ENCODE peak calls at places on chromosome 3, in six cellular contexts. M, U, O, I, K and J are unnamed samples.
A peak's percentile ranks its signal among the peaks of the same experiment; 100 is the strongest.

GRCh38 chr3:136624894-136625815 is 127.0 kb downstream of the STAG1 start:
- DNase-seq in M (no peak), O (no peak), K (peak; percentile 3), U (no peak), I (no peak), J (no peak)

GRCh38 chr3:97957617-97958311 is 14.5 kb downstream of the RIOX2 start:
- DNase-seq in M (no peak), I (no peak), U (peak; percentile 31), O (no peak), K (no peak), J (no peak)

GRCh38 chr3:114033721-114034120 is 22.6 kb downstream of the CCDC191 start:
- DNase-seq in U (no peak), O (no peak), K (no peak), I (no peak), M (no peak), J (no peak)

GRCh38 chr3:66363133-66363532 is 137.7 kb downstream of the LRIG1 start:
- DNase-seq in O (no peak), U (no peak), K (no peak), M (peak; percentile 22), I (no peak), J (peak; percentile 64)

GRCh38 chr3:50817756-50818518 is 143.2 kb downstream of the DOCK3 start:
- DNase-seq in U (no peak), M (no peak), O (no peak), K (no peak), I (peak; percentile 52), J (no peak)

GRCh38 chr3:16124636-16125035 is 49.8 kb upstream of the GALNT15 start:
- DNase-seq in M (peak; percentile 100), I (no peak), O (no peak), U (no peak), K (no peak), J (no peak)

GRCh38 chr3:44476181-44476599 is 1.3 kb downstream of the ZNF445 start:
- DNase-seq in U (no peak), M (peak; percentile 54), K (no peak), O (no peak), I (no peak), J (no peak)

GRCh38 chr3:192516850-192517249 is 210.5 kb downstream of the FGF12 start:
- DNase-seq in U (no peak), I (no peak), M (no peak), K (no peak), O (no peak), J (no peak)

GRCh38 chr3:100073555-100074307 is 40.6 kb downstream of the FILIP1L start:
- DNase-seq in K (peak; percentile 23), U (no peak), M (peak; percentile 97), I (peak; percentile 40), O (peak; percentile 43), J (peak; percentile 48)

GRCh38 chr3:105304487-105304886 is 62.2 kb upstream of the ALCAM start:
- DNase-seq in O (no peak), I (no peak), M (peak; percentile 72), K (no peak), U (no peak), J (no peak)

GRCh38 chr3:134618473-134618860 is 32.4 kb downstream of the KY start:
- DNase-seq in K (no peak), M (no peak), O (no peak), I (peak; percentile 15), U (no peak), J (no peak)

GRCh38 chr3:28171962-28172361 is 69.5 kb upstream of the CMC1 start:
- DNase-seq in O (no peak), M (peak; percentile 1), I (no peak), K (peak; percentile 3), U (no peak), J (no peak)

GRCh38 chr3:16675805-16676204 is 70.6 kb upstream of the DAZL start:
- DNase-seq in M (no peak), U (no peak), O (no peak), I (no peak), K (no peak), J (no peak)

GRCh38 chr3:79406175-79406574 is 361.6 kb downstream of the ROBO1 start:
- DNase-seq in I (peak; percentile 35), U (no peak), K (no peak), M (no peak), O (no peak), J (peak; percentile 11)

GRCh38 chr3:5726618-5727017 is 539.1 kb downstream of the EDEM1 start:
- DNase-seq in U (no peak), M (no peak), I (no peak), O (no peak), K (no peak), J (no peak)

GRCh38 chr3:124298951-124299350 is 307.0 kb upstream of the ROPN1 start:
- DNase-seq in O (no peak), I (no peak), M (no peak), K (no peak), U (no peak), J (no peak)

GRCh38 chr3:127112796-127113570 is 79.9 kb upstream of the PRR23E start:
- DNase-seq in U (no peak), I (no peak), K (no peak), M (no peak), O (no peak), J (no peak)

GRCh38 chr3:86990171-86990733 is 697 bp downstream of the VGLL3 start:
- DNase-seq in M (peak; percentile 26), U (peak; percentile 34), O (no peak), I (peak; percentile 73), K (no peak), J (peak; percentile 19)

GRCh38 chr3:133476971-133477375 is 77.1 kb downstream of the BFSP2 start:
- DNase-seq in K (no peak), U (no peak), O (no peak), M (no peak), I (no peak), J (peak; percentile 76)

GRCh38 chr3:129936757-129937156 is 37.8 kb upstream of the TRH start:
- DNase-seq in O (peak; percentile 26), K (peak; percentile 60), M (peak; percentile 28), U (no peak), I (no peak), J (no peak)

DNA sequence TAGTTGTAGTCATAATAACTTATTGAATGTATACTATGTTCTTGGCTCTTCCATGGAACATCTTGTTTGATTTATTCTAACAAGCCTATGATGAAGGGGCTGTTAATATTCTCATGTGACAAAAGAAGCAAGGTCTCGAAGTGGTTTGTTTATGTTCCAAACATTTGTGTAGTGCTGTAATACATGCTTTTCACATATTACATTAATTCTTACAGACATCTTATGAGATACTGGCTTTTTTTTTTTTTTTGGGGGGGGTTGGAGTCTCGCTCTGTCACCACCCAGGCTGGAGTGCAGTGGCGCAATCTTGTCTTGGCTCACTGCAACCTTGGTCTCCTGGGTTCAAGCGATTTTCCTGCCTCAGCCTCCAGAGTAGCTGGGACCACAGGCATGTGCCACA is 252.3 kb downstream of the PTPRG start:
- DNase-seq in I (no peak), M (peak; percentile 51), O (no peak), K (no peak), U (no peak), J (no peak)
- H3K27me3 ChIP-seq in I (no peaks in the 10 kb centered on the region), M (no peaks in the 10 kb centered on the region), O (no peaks in the 10 kb centered on the region), K (no peaks in the 10 kb centered on the region), U (no peaks in the 10 kb centered on the region), J (no peaks in the 10 kb centered on the region)

GRCh38 chr3:150030841-150031240 is 60.1 kb upstream of the PFN2 start:
- DNase-seq in O (no peak), K (no peak), U (no peak), I (no peak), M (no peak), J (no peak)

GRCh38 chr3:150036780-150037179 is 66.1 kb upstream of the PFN2 start:
- DNase-seq in U (no peak), M (no peak), K (no peak), I (no peak), O (no peak), J (no peak)

GRCh38 chr3:150035910-150036661 is 65.4 kb upstream of the PFN2 start:
- DNase-seq in U (no peak), I (no peak), O (no peak), M (no peak), K (no peak), J (no peak)

GRCh38 chr3:150038830-150039229 is 68.1 kb upstream of the PFN2 start:
- DNase-seq in K (no peak), M (no peak), O (no peak), I (peak; percentile 38), U (no peak), J (no peak)

GRCh38 chr3:150035400-150035799 is 64.7 kb upstream of the PFN2 start:
- DNase-seq in I (peak; percentile 38), O (no peak), U (no peak), K (no peak), M (no peak), J (no peak)
- H3K27me3 ChIP-seq in I (no peaks in the 10 kb centered on the region), O (no peaks in the 10 kb centered on the region), U (no peaks in the 10 kb centered on the region), K (no peaks in the 10 kb centered on the region), M (no peaks in the 10 kb centered on the region), J (no peaks in the 10 kb centered on the region)

GRCh38 chr3:39502838-39503145 is 35.3 kb downstream of the MOBP start:
- DNase-seq in U (no peak), O (no peak), I (no peak), K (no peak), M (no peak), J (no peak)

GRCh38 chr3:39501059-39501458 is 33.6 kb downstream of the MOBP start:
- DNase-seq in I (no peak), K (no peak), M (no peak), O (no peak), U (no peak), J (no peak)

GRCh38 chr3:39499651-39500273 is 32.3 kb downstream of the MOBP start:
- DNase-seq in I (no peak), M (no peak), O (no peak), U (no peak), K (no peak), J (no peak)

GRCh38 chr3:39505866-39506738 is 38.6 kb downstream of the MOBP start:
- DNase-seq in U (no peak), I (no peak), M (peak; percentile 2), O (no peak), K (no peak), J (no peak)

DNA sequence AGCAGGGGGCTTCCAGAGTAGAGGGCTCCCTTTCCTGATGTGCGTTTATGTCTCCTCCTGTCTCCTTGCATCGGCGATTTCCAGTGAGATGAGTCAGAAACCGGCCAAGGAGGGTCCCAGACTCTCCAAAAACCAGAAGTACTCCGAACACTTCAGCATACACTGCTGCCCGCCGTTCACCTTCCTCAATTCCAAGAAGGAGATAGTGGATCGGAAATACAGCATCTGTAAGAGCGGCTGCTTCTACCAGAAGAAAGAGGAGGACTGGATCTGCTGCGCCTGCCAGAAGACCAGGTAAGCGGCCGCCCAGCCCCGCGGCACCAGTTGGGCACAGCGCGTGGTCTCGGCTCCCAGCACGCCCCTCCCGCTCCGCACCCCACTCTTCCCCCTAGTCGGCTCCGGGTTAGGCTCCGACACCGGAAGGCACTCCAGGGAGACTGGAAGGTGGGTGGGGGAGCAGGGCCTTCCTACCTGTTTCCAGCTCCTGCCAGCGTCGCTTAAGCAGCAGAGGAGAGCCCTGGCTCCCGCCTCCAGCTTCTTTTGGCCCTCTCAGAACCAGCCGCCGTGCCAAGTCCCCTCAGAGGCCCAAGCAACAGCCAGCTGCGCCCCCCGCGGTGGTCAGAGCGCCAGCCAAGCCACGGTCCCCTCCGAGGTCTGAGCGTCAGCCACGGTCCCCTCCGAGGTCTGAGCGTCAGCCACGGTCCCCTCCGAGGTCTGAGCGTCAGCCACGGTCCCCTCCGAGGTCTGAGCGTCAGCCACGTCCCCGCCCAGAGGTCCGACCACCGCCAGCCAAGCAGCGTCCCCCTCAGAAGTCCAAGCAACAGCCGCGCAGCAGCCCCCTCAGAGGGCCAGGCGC is 34.7 kb downstream of the MOBP start:
- DNase-seq in I (no peak), O (no peak), K (no peak), M (no peak), U (no peak), J (no peak)
- H3K27me3 ChIP-seq in I (peaks cover 11% of the 10 kb centered on the region), O (no peaks in the 10 kb centered on the region), K (no peaks in the 10 kb centered on the region), M (peaks cover 16% of the 10 kb centered on the region), U (no peaks in the 10 kb centered on the region), J (no peaks in the 10 kb centered on the region)

GRCh38 chr3:172617013-172617706 is 93.7 kb downstream of the NCEH1 start:
- DNase-seq in I (no peak), U (no peak), K (no peak), M (no peak), O (no peak), J (no peak)
- H3K27me3 ChIP-seq in I (no peaks in the 10 kb centered on the region), U (no peaks in the 10 kb centered on the region), K (no peaks in the 10 kb centered on the region), M (no peaks in the 10 kb centered on the region), O (no peaks in the 10 kb centered on the region), J (no peaks in the 10 kb centered on the region)